ENCODE peak calls at places on chromosomes 12 and 14, in six cellular contexts. T is midbrain; M is colonic mucosa; X is left ventricle myocardium inferior; B is activated naive CD8-positive, alpha-beta T cell treated with anti-CD3 and anti-CD28 coated beads, Interleukin-2, amount 50 U/mL, for 16 hours; L is A549. Z is an unnamed sample.
A peak's percentile ranks its signal among the peaks of the same experiment; 100 is the strongest.

GRCh38 chr14:76759589-76759988 is 1.7 kb upstream of the VASH1 start:
- DNase-seq in T (no peak), M (no peak), X (no peak), B (no peak), L (no peak), Z (peak; percentile 16)

GRCh38 chr14:76348898-76349297 is 27.0 kb upstream of the ESRRB start:
- DNase-seq in T (no peak), M (no peak), X (peak; percentile 25), B (no peak), L (no peak), Z (no peak)

GRCh38 chr12:69575346-69575745 is 9.9 kb upstream of the CCT2 start:
- DNase-seq in T (no peak), M (no peak), X (no peak), B (no peak), L (no peak), Z (no peak)

GRCh38 chr14:24403294-24404013 is 4.7 kb downstream of the NYNRIN start:
- DNase-seq in T (no peak), M (no peak), X (no peak), B (no peak), L (no peak), Z (no peak)

GRCh38 chr12:57089259-57090245 is 638 bp downstream of the NAB2 start:
- DNase-seq in T (peak; percentile 28), M (peak; percentile 72), X (peak; percentile 83), B (no peak), L (no peak), Z (peak; percentile 74)

GRCh38 chr12:111664961-111665865 is 20.5 kb downstream of the BRAP start:
- DNase-seq in T (peak; percentile 70), M (no peak), X (no peak), B (no peak), L (no peak), Z (peak; percentile 76)

GRCh38 chr12:92452763-92453162 is 250.0 kb upstream of the PLEKHG7 start:
- DNase-seq in T (no peak), M (no peak), X (no peak), B (no peak), L (no peak), Z (no peak)

GRCh38 chr12:124217508-124217981 is 77.3 kb upstream of the RFLNA start:
- DNase-seq in T (peak; percentile 8), M (no peak), X (no peak), B (no peak), L (no peak), Z (peak; percentile 36)

GRCh38 chr14:102046337-102047278 is 40.2 kb downstream of the HSP90AA1 start:
- DNase-seq in T (peak; percentile 81), M (peak; percentile 88), X (peak; percentile 84), B (no peak), L (peak; percentile 81), Z (peak; percentile 89)